ENCODE peak calls at places on chromosome 9, in four cellular contexts. One of them, this sample, is unnamed.
A peak's percentile ranks its signal among the peaks of the same experiment; 100 is the strongest.

GRCh38 chr9:16147726-16148125 is 594.9 kb downstream of the CCDC171 start:
- DNase-seq in tibial artery: no peak
- DNase-seq in heart left ventricle: no peak
- DNase-seq in astrocyte: no peak
- DNase-seq in this sample: no peak

GRCh38 chr9:4139201-4139600 is 160.7 kb downstream of the GLIS3 start:
- DNase-seq in tibial artery: no peak
- DNase-seq in heart left ventricle: no peak
- DNase-seq in astrocyte: no peak
- DNase-seq in this sample: peak; percentile 33

GRCh38 chr9:129441852-129442251 is 179.0 kb downstream of the C9orf50 start:
- DNase-seq in tibial artery: no peak
- DNase-seq in heart left ventricle: no peak
- DNase-seq in astrocyte: no peak
- DNase-seq in this sample: no peak

GRCh38 chr9:135515083-135515511 is 6.1 kb upstream of the LCN1 start:
- DNase-seq in tibial artery: peak; percentile 60
- DNase-seq in heart left ventricle: peak; percentile 47
- DNase-seq in astrocyte: no peak
- DNase-seq in this sample: no peak

GRCh38 chr9:87087197-87087596 is 139.9 kb upstream of the GAS1 start:
- DNase-seq in tibial artery: no peak
- DNase-seq in heart left ventricle: no peak
- DNase-seq in astrocyte: no peak
- DNase-seq in this sample: no peak

GRCh38 chr9:107240260-107240659 is 42.8 kb upstream of the RAD23B start:
- DNase-seq in tibial artery: no peak
- DNase-seq in heart left ventricle: no peak
- DNase-seq in astrocyte: no peak
- DNase-seq in this sample: no peak

GRCh38 chr9:127158995-127159801 is 36.8 kb upstream of the ANGPTL2 start:
- DNase-seq in tibial artery: peak; percentile 41
- DNase-seq in heart left ventricle: no peak
- DNase-seq in astrocyte: peak; percentile 89
- DNase-seq in this sample: peak; percentile 96

GRCh38 chr9:89367281-89367680 is 49.0 kb downstream of the SECISBP2 start:
- DNase-seq in tibial artery: peak; percentile 28
- DNase-seq in heart left ventricle: peak; percentile 44
- DNase-seq in astrocyte: no peak
- DNase-seq in this sample: no peak

GRCh38 chr9:123569343-123569694 is 213.3 kb downstream of the CRB2 start:
- DNase-seq in tibial artery: no peak
- DNase-seq in heart left ventricle: no peak
- DNase-seq in astrocyte: no peak
- DNase-seq in this sample: peak; percentile 21

GRCh38 chr9:32424616-32425015 is 40.2 kb downstream of the ACO1 start:
- DNase-seq in tibial artery: no peak
- DNase-seq in heart left ventricle: no peak
- DNase-seq in astrocyte: peak; percentile 47
- DNase-seq in this sample: no peak

GRCh38 chr9:98572054-98572627 is 136.6 kb downstream of the GABBR2 start:
- DNase-seq in tibial artery: no peak
- DNase-seq in heart left ventricle: no peak
- DNase-seq in astrocyte: no peak
- DNase-seq in this sample: peak; percentile 25

DNA sequence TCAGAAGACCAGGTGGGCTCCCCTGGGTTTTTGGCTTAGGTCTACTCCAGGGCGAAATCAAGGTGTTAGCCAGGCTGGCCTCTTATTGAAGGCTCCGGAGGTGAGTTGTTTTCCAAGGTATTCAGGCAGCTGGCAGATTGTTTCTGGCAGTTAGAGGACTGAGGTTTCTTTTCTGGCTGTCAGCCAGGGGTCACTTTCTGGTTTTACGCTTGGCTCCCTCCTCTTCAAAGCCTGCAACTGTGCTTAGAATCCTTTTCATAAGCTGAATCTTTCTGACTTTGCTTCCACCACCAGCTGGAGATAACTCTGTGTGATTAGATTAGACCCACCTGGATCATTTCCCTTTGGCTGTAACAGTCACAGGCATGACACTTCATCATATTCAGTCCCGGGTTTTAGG is 24.6 kb downstream of the RFK start:
- DNase-seq in tibial artery: no peak
- DNase-seq in heart left ventricle: no peak
- DNase-seq in astrocyte: peak; percentile 80
- DNase-seq in this sample: no peak
- H3K4me3 ChIP-seq in tibial artery: no peak overlapping the region
- H3K4me3 ChIP-seq in heart left ventricle: no peak overlapping the region
- H3K4me3 ChIP-seq in astrocyte: no peak overlapping the region
- H3K4me3 ChIP-seq in this sample: no peak overlapping the region

DNA sequence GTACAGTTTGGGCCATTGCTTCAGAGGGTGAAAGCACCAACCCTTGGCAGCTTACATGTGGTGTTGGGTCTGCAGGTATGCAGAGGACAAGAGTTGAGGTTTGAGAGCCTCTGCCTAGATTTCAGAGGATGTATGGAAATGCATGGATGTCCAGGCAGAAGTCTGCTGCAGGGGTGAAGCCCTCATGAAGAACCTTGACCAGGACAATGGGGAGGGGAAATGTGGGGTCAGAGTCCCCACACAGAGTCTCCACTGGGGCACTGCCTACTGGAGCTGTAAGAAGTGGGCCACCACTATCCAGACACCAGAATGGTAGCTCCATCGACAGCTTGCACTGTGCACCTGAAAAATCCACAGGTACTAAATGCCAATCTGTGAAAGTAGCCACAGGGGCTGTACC is 113.6 kb upstream of the SPATA31C2 start:
- DNase-seq in tibial artery: no peak
- DNase-seq in heart left ventricle: no peak
- DNase-seq in astrocyte: no peak
- DNase-seq in this sample: no peak
- H3K9me3 ChIP-seq in tibial artery: no peaks in the 10 kb centered on the region
- H3K9me3 ChIP-seq in heart left ventricle: no peaks in the 10 kb centered on the region
- H3K9me3 ChIP-seq in astrocyte: peaks cover 14% of the 10 kb centered on the region
- H3K9me3 ChIP-seq in this sample: no peaks in the 10 kb centered on the region

GRCh38 chr9:113886933-113887332 is 10.8 kb downstream of the ZNF618 start:
- DNase-seq in tibial artery: no peak
- DNase-seq in heart left ventricle: no peak
- DNase-seq in astrocyte: no peak
- DNase-seq in this sample: peak; percentile 45

GRCh38 chr9:113887436-113887835 is 11.3 kb downstream of the ZNF618 start:
- DNase-seq in tibial artery: no peak
- DNase-seq in heart left ventricle: no peak
- DNase-seq in astrocyte: no peak
- DNase-seq in this sample: no peak

GRCh38 chr9:113885183-113886002 is 9.3 kb downstream of the ZNF618 start:
- DNase-seq in tibial artery: no peak
- DNase-seq in heart left ventricle: no peak
- DNase-seq in astrocyte: no peak
- DNase-seq in this sample: no peak

GRCh38 chr9:113886003-113886324 is 9.9 kb downstream of the ZNF618 start:
- DNase-seq in tibial artery: no peak
- DNase-seq in heart left ventricle: no peak
- DNase-seq in astrocyte: peak; percentile 33
- DNase-seq in this sample: peak; percentile 45

DNA sequence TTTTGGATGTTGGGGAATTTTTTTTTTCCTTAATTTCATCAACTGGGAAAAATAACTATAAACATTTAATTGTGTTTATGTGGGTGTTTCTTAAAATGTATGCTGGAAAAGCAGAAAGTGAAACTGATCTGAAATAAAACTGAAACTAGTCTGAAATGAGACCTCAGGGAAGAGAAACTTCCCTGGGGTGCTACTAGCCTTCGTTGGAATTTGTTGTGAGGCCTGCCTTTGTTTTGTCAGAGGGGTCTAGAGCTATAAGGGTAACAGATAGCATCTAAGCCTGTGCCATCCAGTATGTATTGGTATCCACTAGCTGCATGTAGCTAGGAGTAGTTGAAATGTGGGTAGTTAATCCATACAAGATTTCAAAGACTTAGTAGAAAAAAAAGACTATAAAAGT is 10.4 kb downstream of the ZNF618 start:
- DNase-seq in tibial artery: no peak
- DNase-seq in heart left ventricle: no peak
- DNase-seq in astrocyte: no peak
- DNase-seq in this sample: peak; percentile 37
- H3K4me3 ChIP-seq in tibial artery: peak overlapping the region; percentile 43
- H3K4me3 ChIP-seq in heart left ventricle: no peak overlapping the region
- H3K4me3 ChIP-seq in astrocyte: no peak overlapping the region
- H3K4me3 ChIP-seq in this sample: peak overlapping the region; percentile 60

GRCh38 chr9:40926404-40927259 is 201.8 kb downstream of the FOXD4L6 start:
- DNase-seq in tibial artery: no peak
- DNase-seq in heart left ventricle: no peak
- DNase-seq in astrocyte: no peak
- DNase-seq in this sample: no peak
- H3K9me3 ChIP-seq in tibial artery: peaks cover 57% of the 10 kb centered on the region
- H3K9me3 ChIP-seq in heart left ventricle: peaks cover 5% of the 10 kb centered on the region
- H3K9me3 ChIP-seq in astrocyte: peaks cover 42% of the 10 kb centered on the region
- H3K9me3 ChIP-seq in this sample: no peaks in the 10 kb centered on the region

DNA sequence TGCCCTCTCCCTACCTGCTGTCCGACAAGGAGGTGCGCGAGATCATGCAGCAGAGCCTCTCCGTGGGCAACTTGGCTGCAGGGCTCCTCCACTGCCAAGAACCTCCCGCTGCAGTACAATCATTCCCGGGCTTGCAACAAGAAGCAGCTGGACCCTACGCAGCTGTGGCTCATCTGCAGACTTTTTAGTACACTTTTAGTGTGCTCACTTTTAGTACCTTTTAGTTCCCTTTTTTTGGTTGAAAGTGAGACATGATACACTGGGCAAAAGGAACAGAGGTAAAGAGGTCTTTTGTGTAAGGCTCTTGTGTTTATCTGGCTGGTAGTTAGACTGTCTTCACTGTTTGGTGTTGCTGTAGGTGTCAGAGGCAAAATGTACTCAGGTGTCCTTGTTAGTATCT is 58.1 kb upstream of the SPTLC1 start:
- DNase-seq in tibial artery: no peak
- DNase-seq in heart left ventricle: no peak
- DNase-seq in astrocyte: no peak
- DNase-seq in this sample: no peak
- H3K4me3 ChIP-seq in tibial artery: no peak overlapping the region
- H3K4me3 ChIP-seq in heart left ventricle: no peak overlapping the region
- H3K4me3 ChIP-seq in astrocyte: no peak overlapping the region
- H3K4me3 ChIP-seq in this sample: no peak overlapping the region

GRCh38 chr9:65420771-65421170 is 135.8 kb upstream of the FOXD4L5 start:
- DNase-seq in tibial artery: no peak
- DNase-seq in heart left ventricle: no peak
- DNase-seq in astrocyte: no peak
- DNase-seq in this sample: no peak

GRCh38 chr9:65432051-65432450 is 147.0 kb upstream of the FOXD4L5 start:
- DNase-seq in tibial artery: no peak
- DNase-seq in heart left ventricle: no peak
- DNase-seq in astrocyte: no peak
- DNase-seq in this sample: no peak

GRCh38 chr9:65430221-65430620 is 145.2 kb upstream of the FOXD4L5 start:
- DNase-seq in tibial artery: no peak
- DNase-seq in heart left ventricle: no peak
- DNase-seq in astrocyte: no peak
- DNase-seq in this sample: no peak

DNA sequence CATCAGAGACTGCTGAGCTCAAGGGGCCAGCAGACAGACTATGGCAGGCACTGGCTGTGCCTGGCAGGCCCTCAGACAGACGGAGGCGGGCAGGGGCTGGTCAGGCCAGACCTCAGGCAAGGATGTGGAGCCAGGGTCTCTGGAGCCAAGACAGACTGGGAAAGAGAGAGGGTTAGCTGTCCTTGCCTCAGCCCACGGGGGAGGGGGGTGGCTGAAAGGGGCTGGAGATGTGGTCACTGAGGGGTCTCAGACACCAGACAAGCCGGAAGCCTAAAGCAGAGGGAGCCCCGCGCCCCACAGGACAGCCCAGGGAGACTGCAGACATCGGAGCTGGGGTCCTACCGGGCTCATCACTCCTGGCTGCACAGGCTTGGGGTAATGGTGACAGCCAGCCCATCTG is 141.2 kb upstream of the FOXD4L5 start:
- DNase-seq in tibial artery: no peak
- DNase-seq in heart left ventricle: no peak
- DNase-seq in astrocyte: no peak
- DNase-seq in this sample: no peak
- H3K9me3 ChIP-seq in tibial artery: no peaks in the 10 kb centered on the region
- H3K9me3 ChIP-seq in heart left ventricle: no peaks in the 10 kb centered on the region
- H3K9me3 ChIP-seq in astrocyte: no peaks in the 10 kb centered on the region
- H3K9me3 ChIP-seq in this sample: no peaks in the 10 kb centered on the region

GRCh38 chr9:110206388-110206787 is 1.6 kb downstream of the C9orf152 start:
- DNase-seq in tibial artery: no peak
- DNase-seq in heart left ventricle: no peak
- DNase-seq in astrocyte: no peak
- DNase-seq in this sample: no peak
- H3K4me3 ChIP-seq in tibial artery: no peak overlapping the region
- H3K4me3 ChIP-seq in heart left ventricle: no peak overlapping the region
- H3K4me3 ChIP-seq in astrocyte: no peak overlapping the region
- H3K4me3 ChIP-seq in this sample: no peak overlapping the region

This sample was measured in GM23248.